ENCODE peak calls at places on chromosomes 11 and 22, in eight cellular contexts. One of them, this sample, is unnamed.

GRCh38 chr11:21564813-21565212 is 628.1 kb upstream of the ANO5 start:
- DNase-seq in K562: no peak
- DNase-seq in stomach: no peak
- DNase-seq in thyroid gland: no peak
- DNase-seq in GM12892: no peak
- DNase-seq in body of pancreas: no peak
- DNase-seq in heart left ventricle: no peak
- DNase-seq in adrenal gland: no peak
- DNase-seq in this sample: no peak

GRCh38 chr11:12201016-12201985 is 90.9 kb downstream of the MICAL2 start:
- DNase-seq in thyroid gland: peak
- DNase-seq in heart left ventricle: no peak
- DNase-seq in K562: peak
- DNase-seq in adrenal gland: peak
- DNase-seq in GM12892: no peak
- DNase-seq in body of pancreas: no peak
- DNase-seq in stomach: no peak
- DNase-seq in this sample: peak

GRCh38 chr11:2883717-2884423 is 1.7 kb downstream of the CDKN1C start:
- DNase-seq in heart left ventricle: peak
- DNase-seq in K562: peak
- DNase-seq in adrenal gland: no peak
- DNase-seq in stomach: no peak
- DNase-seq in body of pancreas: no peak
- DNase-seq in thyroid gland: peak
- DNase-seq in GM12892: no peak
- DNase-seq in this sample: no peak

GRCh38 chr11:41116970-41117369 is 342.5 kb downstream of the LRRC4C start:
- DNase-seq in adrenal gland: no peak
- DNase-seq in heart left ventricle: no peak
- DNase-seq in K562: no peak
- DNase-seq in thyroid gland: no peak
- DNase-seq in stomach: no peak
- DNase-seq in GM12892: no peak
- DNase-seq in body of pancreas: no peak
- DNase-seq in this sample: no peak

GRCh38 chr11:90476442-90477007 is 253.7 kb upstream of the CHORDC1 start:
- DNase-seq in body of pancreas: peak
- DNase-seq in K562: no peak
- DNase-seq in stomach: peak
- DNase-seq in thyroid gland: peak
- DNase-seq in adrenal gland: peak
- DNase-seq in GM12892: no peak
- DNase-seq in heart left ventricle: no peak
- DNase-seq in this sample: peak

GRCh38 chr11:44954051-44954906 is 3.6 kb upstream of the TP53I11 start:
- DNase-seq in K562: no peak
- DNase-seq in stomach: no peak
- DNase-seq in heart left ventricle: no peak
- DNase-seq in thyroid gland: no peak
- DNase-seq in GM12892: no peak
- DNase-seq in body of pancreas: no peak
- DNase-seq in adrenal gland: no peak
- DNase-seq in this sample: no peak

GRCh38 chr11:57071829-57072228 is 83.1 kb downstream of the OR5AK2 start:
- DNase-seq in thyroid gland: no peak
- DNase-seq in stomach: no peak
- DNase-seq in body of pancreas: no peak
- DNase-seq in heart left ventricle: no peak
- DNase-seq in K562: no peak
- DNase-seq in adrenal gland: no peak
- DNase-seq in GM12892: no peak
- DNase-seq in this sample: no peak

GRCh38 chr22:35023692-35024363 is 42.1 kb upstream of the ISX start:
- DNase-seq in GM12892: peak
- DNase-seq in body of pancreas: peak
- DNase-seq in K562: peak
- DNase-seq in stomach: peak
- DNase-seq in adrenal gland: peak
- DNase-seq in heart left ventricle: peak
- DNase-seq in thyroid gland: peak
- DNase-seq in this sample: peak

GRCh38 chr11:30573951-30574350 is 12.2 kb downstream of the MPPED2 start:
- DNase-seq in K562: no peak
- DNase-seq in thyroid gland: no peak
- DNase-seq in GM12892: no peak
- DNase-seq in heart left ventricle: no peak
- DNase-seq in stomach: no peak
- DNase-seq in body of pancreas: no peak
- DNase-seq in adrenal gland: no peak
- DNase-seq in this sample: no peak

GRCh38 chr11:57474751-57475115 is 14.4 kb downstream of the RTN4RL2 start:
- DNase-seq in stomach: no peak
- DNase-seq in K562: no peak
- DNase-seq in GM12892: no peak
- DNase-seq in heart left ventricle: no peak
- DNase-seq in body of pancreas: no peak
- DNase-seq in thyroid gland: no peak
- DNase-seq in adrenal gland: no peak
- DNase-seq in this sample: no peak

GRCh38 chr11:86790867-86791849 is 9.2 kb upstream of the PRSS23 start:
- DNase-seq in GM12892: no peak
- DNase-seq in heart left ventricle: no peak
- DNase-seq in body of pancreas: no peak
- DNase-seq in adrenal gland: no peak
- DNase-seq in stomach: no peak
- DNase-seq in thyroid gland: no peak
- DNase-seq in K562: no peak
- DNase-seq in this sample: no peak

GRCh38 chr11:20360650-20361049 is 2.9 kb upstream of the HTATIP2 start:
- DNase-seq in K562: no peak
- DNase-seq in stomach: peak
- DNase-seq in GM12892: no peak
- DNase-seq in heart left ventricle: no peak
- DNase-seq in body of pancreas: no peak
- DNase-seq in adrenal gland: peak
- DNase-seq in thyroid gland: no peak
- DNase-seq in this sample: peak

DNA sequence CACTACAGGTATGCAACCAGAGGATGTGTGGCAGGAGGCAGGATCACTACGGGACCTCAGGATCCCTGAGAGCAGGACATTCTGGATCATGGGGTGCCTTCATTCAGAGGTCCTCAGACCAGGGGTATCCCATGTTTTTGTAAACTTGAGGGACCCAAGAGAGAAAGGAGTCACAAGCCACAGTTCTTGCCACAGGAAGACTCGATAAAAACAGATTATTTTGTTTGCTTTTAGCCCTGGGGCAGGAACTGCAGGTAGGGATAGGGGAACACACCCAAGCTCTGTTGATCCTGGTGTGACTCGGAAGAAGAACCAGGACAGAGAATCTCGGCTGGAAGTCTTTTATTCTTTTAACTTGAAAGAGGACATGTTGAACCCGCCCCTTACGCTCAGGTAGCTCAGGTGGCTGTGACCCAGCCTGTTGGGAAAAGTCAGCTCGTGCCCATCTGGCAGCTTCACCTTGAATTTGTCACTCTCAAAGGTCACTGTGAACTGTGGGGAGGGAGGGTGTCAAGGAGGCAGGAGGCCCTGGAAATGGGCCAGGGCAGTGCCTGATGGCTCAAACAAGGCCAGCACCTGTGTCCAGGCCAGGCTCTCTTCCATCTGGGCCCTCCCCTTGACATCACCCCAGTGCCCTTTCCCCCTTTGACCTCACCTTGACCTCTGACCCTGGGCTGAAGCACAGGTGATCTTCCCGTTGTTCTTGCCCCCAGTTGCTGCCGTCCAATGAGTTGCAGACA is 9.8 kb downstream of the LGALS2 start:
- DNase-seq in K562: peak
- DNase-seq in thyroid gland: peak
- DNase-seq in stomach: peak
- DNase-seq in adrenal gland: peak
- DNase-seq in GM12892: no peak
- DNase-seq in heart left ventricle: no peak
- DNase-seq in body of pancreas: peak
- DNase-seq in this sample: no peak
- TF ChIP-seq POLR2A in K562: peak
- TF ChIP-seq POLR2A in thyroid gland: no peak
- TF ChIP-seq POLR2A in stomach: no peak
- TF ChIP-seq POLR2A in adrenal gland: peak
- TF ChIP-seq POLR2A in GM12892: no peak
- TF ChIP-seq POLR2A in heart left ventricle: no peak
- TF ChIP-seq POLR2A in body of pancreas: no peak
- TF ChIP-seq POLR2A in this sample: no peak

DNA sequence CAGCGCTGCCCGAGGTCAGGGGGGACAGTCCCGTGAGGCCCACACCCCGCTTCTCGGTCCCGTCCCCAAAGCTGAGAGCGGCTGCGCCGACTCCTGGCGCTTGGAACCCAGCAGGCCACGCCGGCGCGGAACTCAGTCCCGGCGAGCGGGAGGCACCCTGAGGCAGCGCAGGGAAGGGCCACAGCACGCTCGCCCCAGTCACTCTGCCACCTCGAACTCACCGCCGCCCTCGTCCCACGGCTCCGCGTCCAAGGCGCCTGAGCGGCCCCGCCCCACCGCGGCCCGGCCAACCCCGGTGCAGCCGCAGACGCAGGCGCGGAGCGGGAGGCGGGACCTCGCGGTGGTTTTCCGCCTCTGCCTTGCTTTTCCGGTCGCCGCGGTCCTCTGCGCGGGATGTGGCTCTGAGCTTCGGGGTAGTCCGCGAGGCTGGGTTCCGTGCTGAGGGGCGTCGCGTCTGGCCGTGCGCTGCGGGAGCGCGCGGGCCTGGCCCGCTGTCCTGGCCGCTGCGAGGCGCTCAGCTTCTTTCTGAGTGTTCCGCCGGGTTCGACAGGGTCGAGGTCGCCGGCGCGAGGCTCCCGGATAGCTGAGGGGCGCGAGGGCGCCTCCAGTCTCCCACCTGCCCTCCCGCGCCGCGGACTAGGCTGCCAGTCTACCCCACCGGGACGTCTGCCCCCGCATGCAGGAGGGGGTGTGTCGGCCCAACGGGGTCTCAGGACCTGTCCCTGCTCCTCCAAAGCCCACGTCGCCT is at the start of gene CDPF1:
- DNase-seq in adrenal gland: peak
- DNase-seq in K562: peak
- DNase-seq in heart left ventricle: peak
- DNase-seq in body of pancreas: peak
- DNase-seq in stomach: peak
- DNase-seq in thyroid gland: peak
- DNase-seq in GM12892: peak
- DNase-seq in this sample: peak
- TF ChIP-seq POLR2A in adrenal gland: peak
- TF ChIP-seq POLR2A in K562: peak
- TF ChIP-seq POLR2A in heart left ventricle: peak
- TF ChIP-seq POLR2A in body of pancreas: peak
- TF ChIP-seq POLR2A in stomach: peak
- TF ChIP-seq POLR2A in thyroid gland: peak
- TF ChIP-seq POLR2A in GM12892: peak
- TF ChIP-seq POLR2A in this sample: peak

GRCh38 chr11:131875611-131876010 is 505.2 kb downstream of the NTM start:
- DNase-seq in stomach: no peak
- DNase-seq in GM12892: no peak
- DNase-seq in K562: no peak
- DNase-seq in body of pancreas: no peak
- DNase-seq in adrenal gland: no peak
- DNase-seq in thyroid gland: no peak
- DNase-seq in heart left ventricle: no peak
- DNase-seq in this sample: no peak
- TF ChIP-seq POLR2A in stomach: no peak
- TF ChIP-seq POLR2A in GM12892: no peak
- TF ChIP-seq POLR2A in K562: no peak
- TF ChIP-seq POLR2A in body of pancreas: no peak
- TF ChIP-seq POLR2A in adrenal gland: no peak
- TF ChIP-seq POLR2A in thyroid gland: no peak
- TF ChIP-seq POLR2A in heart left ventricle: no peak
- TF ChIP-seq POLR2A in this sample: no peak

GRCh38 chr11:68685656-68686380 is 1.5 kb downstream of the GAL start:
- DNase-seq in heart left ventricle: no peak
- DNase-seq in stomach: no peak
- DNase-seq in adrenal gland: no peak
- DNase-seq in K562: peak
- DNase-seq in thyroid gland: no peak
- DNase-seq in GM12892: no peak
- DNase-seq in body of pancreas: no peak
- DNase-seq in this sample: no peak

GRCh38 chr11:68686486-68686885 is 2.1 kb downstream of the GAL start:
- DNase-seq in thyroid gland: no peak
- DNase-seq in body of pancreas: no peak
- DNase-seq in stomach: no peak
- DNase-seq in GM12892: no peak
- DNase-seq in K562: no peak
- DNase-seq in heart left ventricle: no peak
- DNase-seq in adrenal gland: no peak
- DNase-seq in this sample: no peak

GRCh38 chr11:68683086-68683951 is 1.0 kb upstream of the GAL start:
- DNase-seq in body of pancreas: no peak
- DNase-seq in stomach: no peak
- DNase-seq in adrenal gland: no peak
- DNase-seq in heart left ventricle: no peak
- DNase-seq in thyroid gland: no peak
- DNase-seq in K562: peak
- DNase-seq in GM12892: no peak
- DNase-seq in this sample: no peak

GRCh38 chr11:68683952-68684384 is 376 bp upstream of the GAL start:
- DNase-seq in body of pancreas: no peak
- DNase-seq in heart left ventricle: no peak
- DNase-seq in stomach: no peak
- DNase-seq in thyroid gland: no peak
- DNase-seq in GM12892: no peak
- DNase-seq in K562: no peak
- DNase-seq in adrenal gland: no peak
- DNase-seq in this sample: no peak

DNA sequence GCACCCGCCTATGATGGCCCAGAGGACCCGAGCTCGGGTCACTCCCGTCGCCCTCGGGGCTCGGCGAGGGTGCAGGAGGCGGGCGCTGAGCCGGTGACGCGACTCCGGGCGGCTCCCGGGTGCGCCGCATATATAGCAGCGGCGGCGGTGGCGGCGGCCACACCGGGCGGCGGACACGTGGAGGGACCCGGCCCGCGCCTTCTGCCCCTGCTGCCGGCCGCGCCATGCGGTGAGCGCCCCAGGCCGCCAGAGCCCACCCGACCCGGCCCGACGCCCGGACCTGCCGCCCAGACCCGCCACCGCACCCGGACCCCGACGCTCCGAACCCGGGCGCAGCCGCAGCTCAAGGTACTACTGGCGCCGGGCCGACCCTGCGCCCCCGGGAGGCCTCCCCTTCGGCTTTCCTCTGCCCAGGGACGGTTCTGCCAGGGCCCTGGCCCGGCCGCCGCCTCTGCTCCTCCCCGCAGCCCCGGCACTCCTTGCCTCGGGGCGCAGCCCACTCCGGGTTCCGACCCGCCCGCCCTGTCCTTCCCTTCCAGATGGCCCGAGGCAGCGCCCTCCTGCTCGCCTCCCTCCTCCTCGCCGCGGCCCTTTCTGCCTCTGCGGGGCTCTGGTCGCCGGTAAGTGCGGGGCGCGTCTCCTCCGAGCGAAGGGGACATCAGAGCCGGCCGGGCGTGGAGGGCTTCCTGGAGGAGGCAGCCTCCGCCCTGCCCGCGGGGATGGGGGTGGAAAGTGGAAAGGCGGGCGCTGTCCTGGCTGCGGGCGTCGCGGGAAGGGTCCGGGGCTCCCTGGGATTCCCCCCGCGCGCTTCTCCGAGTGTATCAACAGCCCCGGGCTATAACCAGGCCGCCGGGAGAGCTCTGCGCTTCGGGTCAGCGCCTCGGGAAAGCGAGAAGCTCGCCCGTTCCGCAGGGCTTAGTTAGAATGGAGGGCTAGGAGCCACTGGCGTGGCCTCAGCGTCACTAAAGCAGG is at the start of gene GAL:
- DNase-seq in K562: peak
- DNase-seq in body of pancreas: no peak
- DNase-seq in heart left ventricle: no peak
- DNase-seq in GM12892: no peak
- DNase-seq in adrenal gland: no peak
- DNase-seq in thyroid gland: no peak
- DNase-seq in stomach: no peak
- DNase-seq in this sample: peak
- TF ChIP-seq POLR2A in K562: peak
- TF ChIP-seq POLR2A in body of pancreas: no peak
- TF ChIP-seq POLR2A in heart left ventricle: no peak
- TF ChIP-seq POLR2A in GM12892: no peak
- TF ChIP-seq POLR2A in adrenal gland: no peak
- TF ChIP-seq POLR2A in thyroid gland: no peak
- TF ChIP-seq POLR2A in stomach: no peak
- TF ChIP-seq POLR2A in this sample: no peak

This sample was measured in erythroblast.